ENCODE peak calls at places on chromosomes 5 and 9, in four cellular contexts. Y, K, P and X are unnamed samples.

GRCh38 chr5:94094793-94095441 is 353.5 kb upstream of the POU5F2 start:
- DNase-seq in Y (peak), K (no peak), P (no peak), X (no peak)

GRCh38 chr5:175464414-175465233 is 13.7 kb upstream of the SFXN1 start:
- DNase-seq in Y (peak), K (no peak), P (peak), X (peak)

GRCh38 chr5:41418220-41419031 is 92.0 kb downstream of the PLCXD3 start:
- DNase-seq in Y (no peak), K (no peak), P (no peak), X (no peak)

GRCh38 chr9:4242239-4242638 is 57.6 kb downstream of the GLIS3 start:
- DNase-seq in Y (no peak), K (no peak), P (no peak), X (no peak)

GRCh38 chr5:82176115-82176514 is 102.0 kb downstream of the RPS23 start:
- DNase-seq in Y (no peak), K (no peak), P (no peak), X (no peak)

GRCh38 chr9:127528407-127529251 is 77.3 kb downstream of the LRSAM1 start:
- DNase-seq in Y (no peak), K (no peak), P (no peak), X (no peak)

GRCh38 chr9:88092699-88093359 is 45.4 kb downstream of the SPATA31C2 start:
- DNase-seq in Y (no peak), K (no peak), P (no peak), X (no peak)

GRCh38 chr9:20356392-20357206 is 265.7 kb downstream of the MLLT3 start:
- DNase-seq in Y (peak), K (peak), P (peak), X (peak)

GRCh38 chr5:124596595-124597388 is 149.6 kb downstream of the ZNF608 start:
- DNase-seq in Y (peak), K (no peak), P (no peak), X (peak)

GRCh38 chr5:179610109-179610902 is 13.2 kb downstream of the HNRNPH1 start:
- DNase-seq in Y (peak), K (no peak), P (no peak), X (no peak)

GRCh38 chr9:6565312-6565711 is 80.2 kb downstream of the GLDC start:
- DNase-seq in Y (no peak), K (no peak), P (no peak), X (no peak)

GRCh38 chr5:76473676-76474075 is 70.6 kb downstream of the IQGAP2 start:
- DNase-seq in Y (peak), K (no peak), P (no peak), X (no peak)

GRCh38 chr5:72451771-72452505 is 55.3 kb downstream of the ZNF366 start:
- DNase-seq in Y (no peak), K (peak), P (no peak), X (no peak)

GRCh38 chr5:180113660-180114303 is 42.2 kb upstream of the RNF130 start:
- DNase-seq in Y (no peak), K (no peak), P (no peak), X (no peak)

GRCh38 chr9:78515108-78515507 is 218.2 kb downstream of the PSAT1 start:
- DNase-seq in Y (no peak), K (no peak), P (no peak), X (no peak)

GRCh38 chr5:67427745-67428298 is 231.2 kb upstream of the CD180 start:
- DNase-seq in Y (no peak), K (no peak), P (no peak), X (no peak)

GRCh38 chr5:54624671-54625583 is 107.4 kb downstream of the SNX18 start:
- DNase-seq in Y (no peak), K (no peak), P (no peak), X (no peak)

GRCh38 chr5:42887094-42887493 is 75.4 kb upstream of the SELENOP start:
- DNase-seq in Y (no peak), K (no peak), P (no peak), X (no peak)

GRCh38 chr5:154303133-154303532 is 112.6 kb downstream of the GALNT10 start:
- DNase-seq in Y (no peak), K (no peak), P (peak), X (no peak)

GRCh38 chr5:156893517-156893916 is 43.4 kb downstream of the PPP1R2B start:
- DNase-seq in Y (no peak), K (peak), P (no peak), X (no peak)

GRCh38 chr5:82168294-82168693 is 109.9 kb downstream of the RPS23 start:
- DNase-seq in Y (no peak), K (no peak), P (no peak), X (no peak)

GRCh38 chr5:8013951-8014844 is 145.2 kb downstream of the MTRR start:
- DNase-seq in Y (no peak), K (no peak), P (no peak), X (no peak)

GRCh38 chr5:74326571-74327338 is 313.8 kb downstream of the ENC1 start:
- DNase-seq in Y (peak), K (peak), P (no peak), X (peak)

GRCh38 chr5:100444961-100445360 is 90.2 kb upstream of the FAM174A start:
- DNase-seq in Y (no peak), K (no peak), P (no peak), X (no peak)

GRCh38 chr9:133347515-133347984 is 381 bp downstream of the MED22 start:
- DNase-seq in Y (peak), K (peak), P (peak), X (no peak)

GRCh38 chr5:172105811-172106210 is 82.2 kb downstream of the STK10 start:
- DNase-seq in Y (no peak), K (no peak), P (no peak), X (no peak)

GRCh38 chr5:31364881-31365636 is 166.8 kb downstream of the DROSHA start:
- DNase-seq in Y (no peak), K (no peak), P (no peak), X (no peak)

GRCh38 chr5:9456435-9457042 is 89.3 kb downstream of the SEMA5A start:
- DNase-seq in Y (no peak), K (no peak), P (no peak), X (no peak)

GRCh38 chr5:78280261-78280660 is 14.2 kb downstream of the AP3B1 start:
- DNase-seq in Y (no peak), K (no peak), P (no peak), X (no peak)

GRCh38 chr5:113036321-113036720 is 59.7 kb downstream of the DCP2 start:
- DNase-seq in Y (no peak), K (no peak), P (no peak), X (no peak)

GRCh38 chr9:105694848-105695581 is 674 bp downstream of the TMEM38B start:
- DNase-seq in Y (peak), K (peak), P (peak), X (peak)

GRCh38 chr5:91433861-91434260 is 50.7 kb upstream of the ARRDC3 start:
- DNase-seq in Y (no peak), K (no peak), P (no peak), X (no peak)

DNA sequence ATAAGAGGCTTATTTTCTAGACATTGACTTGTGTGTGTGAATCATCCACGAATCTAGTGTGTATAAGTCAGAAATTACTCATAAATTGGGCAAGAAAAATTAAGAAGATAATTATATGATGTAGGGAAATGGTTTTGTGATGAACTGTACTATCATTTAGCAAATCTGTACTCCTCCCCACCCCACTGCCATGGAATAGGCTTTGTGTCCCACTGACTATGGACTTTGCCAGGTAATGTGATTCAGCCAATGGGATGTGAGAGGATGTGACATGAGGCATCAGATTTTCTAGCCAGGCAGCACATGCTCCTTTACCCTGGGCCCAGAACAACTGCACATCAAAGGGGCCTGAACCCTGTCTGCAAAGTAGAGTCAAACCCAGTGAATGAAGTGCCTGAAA is 406.6 kb downstream of the CTNND2 start:
- DNase-seq in Y (no peak), K (no peak), P (no peak), X (no peak)
- TF ChIP-seq ZNF274 in Y (no peak), K (no peak), P (no peak), X (no peak)

GRCh38 chr9:110440796-110441195 is 103.1 kb upstream of the TXNDC8 start:
- DNase-seq in Y (no peak), K (no peak), P (no peak), X (no peak)

GRCh38 chr9:110444911-110445310 is 107.2 kb upstream of the TXNDC8 start:
- DNase-seq in Y (no peak), K (no peak), P (no peak), X (no peak)

GRCh38 chr9:110446171-110446570 is 108.5 kb upstream of the TXNDC8 start:
- DNase-seq in Y (no peak), K (no peak), P (no peak), X (no peak)

GRCh38 chr9:110443878-110444245 is 106.2 kb upstream of the TXNDC8 start:
- DNase-seq in Y (no peak), K (no peak), P (no peak), X (no peak)

DNA sequence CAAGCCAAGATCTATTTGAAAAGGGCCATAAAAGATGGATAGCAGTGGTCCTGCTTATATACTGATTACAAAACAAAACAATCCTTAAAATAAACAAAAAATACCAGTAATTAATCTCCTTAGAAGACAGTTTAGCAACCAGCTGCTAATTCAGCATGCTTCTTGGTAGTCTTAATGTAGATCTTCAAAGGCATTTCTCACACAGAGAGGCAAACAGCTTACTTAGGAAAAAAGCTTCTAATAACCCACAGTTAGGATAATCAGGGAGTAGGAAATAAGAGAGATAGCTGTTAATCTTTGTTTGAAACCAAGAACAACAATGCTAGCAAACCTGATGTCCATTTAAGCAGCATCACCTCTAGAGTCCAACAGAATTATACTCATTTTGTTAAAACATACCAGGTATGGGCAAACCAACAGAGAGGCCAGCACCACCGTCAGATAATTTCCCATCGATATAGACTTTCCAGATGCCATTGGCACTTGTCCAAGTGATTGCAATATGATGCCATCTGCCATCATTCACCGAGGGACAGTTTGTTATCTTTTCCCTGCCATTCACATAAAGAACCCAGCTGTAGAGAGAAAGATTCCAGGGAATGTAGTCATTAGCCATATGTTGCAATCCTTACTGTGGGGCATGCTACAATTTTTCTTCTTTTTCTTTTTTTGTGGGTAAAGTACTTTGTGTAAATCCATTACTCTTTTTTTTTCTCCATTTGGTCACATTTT is 105.6 kb upstream of the TXNDC8 start:
- DNase-seq in Y (no peak), K (no peak), P (no peak), X (peak)
- TF ChIP-seq CREB1 in Y (no peak), K (no peak), P (no peak), X (no peak)

GRCh38 chr9:94084314-94084713 is at the start of gene PTPDC1:
- DNase-seq in Y (peak), K (no peak), P (peak), X (peak)
- TF ChIP-seq ZNF274 in Y (no peak), K (no peak), P (no peak), X (no peak)

GRCh38 chr9:136713555-136713949 is 1.2 kb downstream of the DIPK1B start:
- DNase-seq in Y (no peak), K (no peak), P (no peak), X (no peak)

GRCh38 chr9:136711751-136712689 is at the start of gene DIPK1B:
- DNase-seq in Y (peak), K (no peak), P (peak), X (no peak)

GRCh38 chr9:136714096-136714875 is 1.9 kb downstream of the DIPK1B start:
- DNase-seq in Y (no peak), K (no peak), P (no peak), X (no peak)

GRCh38 chr9:136714876-136715239 is 2.5 kb downstream of the DIPK1B start:
- DNase-seq in Y (no peak), K (no peak), P (no peak), X (no peak)

GRCh38 chr9:136712690-136713554 is 550 bp downstream of the DIPK1B start:
- DNase-seq in Y (no peak), K (no peak), P (no peak), X (no peak)
- TF ChIP-seq CREB1 in Y (no peak), K (no peak), P (no peak), X (no peak)

GRCh38 chr5:2929779-2930178 is 178.3 kb upstream of the IRX2 start:
- DNase-seq in Y (no peak), K (no peak), P (no peak), X (no peak)
- TF ChIP-seq ZNF274 in Y (no peak), K (no peak), P (no peak), X (no peak)

GRCh38 chr9:35951736-35952135 is 6.2 kb downstream of the OR2S2 start:
- DNase-seq in Y (no peak), K (no peak), P (peak), X (no peak)

GRCh38 chr9:35956646-35957045 is 1.3 kb downstream of the OR2S2 start:
- DNase-seq in Y (no peak), K (no peak), P (no peak), X (no peak)

GRCh38 chr9:35958104-35958825 is at the start of gene OR2S2:
- DNase-seq in Y (no peak), K (no peak), P (peak), X (no peak)

GRCh38 chr9:35952526-35953191 is 5.3 kb downstream of the OR2S2 start:
- DNase-seq in Y (no peak), K (no peak), P (no peak), X (no peak)

GRCh38 chr9:35954942-35955546 is 2.9 kb downstream of the OR2S2 start:
- DNase-seq in Y (peak), K (no peak), P (peak), X (peak)
- TF ChIP-seq CREB1 in Y (no peak), K (no peak), P (no peak), X (no peak)